ENCODE peak calls at places on chromosome 20, in six cellular contexts. R is NCI-H524 treated with DMSO at 0.1 percent for 48 hours, K is ELF-1, N is body of pancreas, X is glomerular endothelial cell, Z is AML-193. D is an unnamed sample.

GRCh38 chr20:1391640-1392442 is 1.0 kb downstream of the FKBP1A start:
- DNase-seq in K (peak; percentile 75), R (no peak), N (no peak), Z (peak; percentile 53), X (no peak), D (no peak)

GRCh38 chr20:25275813-25276532 is 28.1 kb downstream of the PYGB start:
- DNase-seq in X (no peak), R (no peak), K (no peak), Z (no peak), N (peak; percentile 1), D (no peak)

GRCh38 chr20:48919882-48920526 is 1.5 kb upstream of the ARFGEF2 start:
- DNase-seq in X (no peak), K (peak; percentile 60), Z (peak; percentile 59), N (peak; percentile 22), R (no peak), D (no peak)

GRCh38 chr20:49280463-49281058 is 2.7 kb upstream of the ZNFX1 start:
- DNase-seq in K (no peak), N (no peak), Z (no peak), X (no peak), R (no peak), D (no peak)

GRCh38 chr20:32779500-32780215 is 17.5 kb downstream of the DNMT3B start:
- DNase-seq in Z (no peak), K (peak; percentile 78), N (no peak), R (no peak), X (no peak), D (no peak)

GRCh38 chr20:44589522-44589921 is 7.1 kb downstream of the PKIG start:
- DNase-seq in Z (no peak), N (no peak), R (no peak), X (no peak), K (no peak), D (no peak)

GRCh38 chr20:48194578-48194977 is 409.3 kb upstream of the SULF2 start:
- DNase-seq in R (no peak), X (no peak), N (no peak), K (no peak), Z (no peak), D (no peak)

GRCh38 chr20:56653221-56653620 is 24.1 kb downstream of the TFAP2C start:
- DNase-seq in Z (no peak), R (no peak), N (no peak), X (no peak), K (no peak), D (no peak)

GRCh38 chr20:51428451-51429143 is 113.9 kb downstream of the NFATC2 start:
- DNase-seq in K (peak; percentile 80), R (no peak), Z (no peak), X (no peak), N (peak; percentile 59), D (no peak)

GRCh38 chr20:38748863-38749153 is 548 bp downstream of the ACTR5 start:
- DNase-seq in R (no peak), N (no peak), X (no peak), Z (no peak), K (no peak), D (no peak)